ENCODE peak calls at places on chromosomes 16 and 17, in seven cellular contexts. One of them, this sample, is unnamed.
A peak's percentile ranks its signal among the peaks of the same experiment; 100 is the strongest.

GRCh38 chr17:1555618-1556471 is 6.7 kb downstream of the PITPNA start:
- ATAC-seq in body of pancreas: no peak
- ATAC-seq in pancreas: peak; percentile 33
- ATAC-seq in right cardiac atrium: no peak
- ATAC-seq in Panc1: no peak
- ATAC-seq in heart left ventricle: peak; percentile 17
- ATAC-seq in naive thymus-derived CD4-positive, alpha-beta T cell: peak; percentile 74
- ATAC-seq in this sample: no peak

GRCh38 chr16:24977673-24978065 is 37.5 kb downstream of the ARHGAP17 start:
- ATAC-seq in body of pancreas: peak; percentile 24
- ATAC-seq in pancreas: no peak
- ATAC-seq in right cardiac atrium: no peak
- ATAC-seq in Panc1: no peak
- ATAC-seq in heart left ventricle: no peak
- ATAC-seq in naive thymus-derived CD4-positive, alpha-beta T cell: no peak
- ATAC-seq in this sample: no peak

GRCh38 chr17:1607971-1608320 is 20.7 kb downstream of the SLC43A2 start:
- ATAC-seq in body of pancreas: no peak
- ATAC-seq in pancreas: no peak
- ATAC-seq in right cardiac atrium: no peak
- ATAC-seq in Panc1: no peak
- ATAC-seq in heart left ventricle: no peak
- ATAC-seq in naive thymus-derived CD4-positive, alpha-beta T cell: no peak
- ATAC-seq in this sample: no peak

GRCh38 chr16:46727630-46728029 is 20.5 kb downstream of the MYLK3 start:
- ATAC-seq in body of pancreas: no peak
- ATAC-seq in pancreas: no peak
- ATAC-seq in right cardiac atrium: no peak
- ATAC-seq in Panc1: no peak
- ATAC-seq in heart left ventricle: no peak
- ATAC-seq in naive thymus-derived CD4-positive, alpha-beta T cell: no peak
- ATAC-seq in this sample: no peak

GRCh38 chr17:82400206-82400605 is 17.9 kb upstream of the HEXD start:
- ATAC-seq in body of pancreas: no peak
- ATAC-seq in pancreas: peak; percentile 26
- ATAC-seq in right cardiac atrium: no peak
- ATAC-seq in Panc1: no peak
- ATAC-seq in heart left ventricle: no peak
- ATAC-seq in naive thymus-derived CD4-positive, alpha-beta T cell: no peak
- ATAC-seq in this sample: no peak

GRCh38 chr16:27852116-27852515 is 211.4 kb downstream of the GSG1L start:
- ATAC-seq in body of pancreas: no peak
- ATAC-seq in pancreas: no peak
- ATAC-seq in right cardiac atrium: no peak
- ATAC-seq in Panc1: no peak
- ATAC-seq in heart left ventricle: no peak
- ATAC-seq in naive thymus-derived CD4-positive, alpha-beta T cell: no peak
- ATAC-seq in this sample: no peak

GRCh38 chr17:72090108-72090507 is 30.7 kb upstream of the SOX9 start:
- ATAC-seq in body of pancreas: peak; percentile 50
- ATAC-seq in pancreas: peak; percentile 75
- ATAC-seq in right cardiac atrium: peak; percentile 86
- ATAC-seq in Panc1: no peak
- ATAC-seq in heart left ventricle: peak; percentile 90
- ATAC-seq in naive thymus-derived CD4-positive, alpha-beta T cell: no peak
- ATAC-seq in this sample: no peak

GRCh38 chr16:88578446-88579313 is 8.5 kb downstream of the ZC3H18 start:
- ATAC-seq in body of pancreas: no peak
- ATAC-seq in pancreas: no peak
- ATAC-seq in right cardiac atrium: no peak
- ATAC-seq in Panc1: no peak
- ATAC-seq in heart left ventricle: no peak
- ATAC-seq in naive thymus-derived CD4-positive, alpha-beta T cell: peak; percentile 30
- ATAC-seq in this sample: no peak

GRCh38 chr16:72309001-72309400 is 137.0 kb upstream of the PMFBP1 start:
- ATAC-seq in body of pancreas: peak; percentile 74
- ATAC-seq in pancreas: no peak
- ATAC-seq in right cardiac atrium: no peak
- ATAC-seq in Panc1: no peak
- ATAC-seq in heart left ventricle: no peak
- ATAC-seq in naive thymus-derived CD4-positive, alpha-beta T cell: no peak
- ATAC-seq in this sample: no peak

GRCh38 chr16:24729967-24730815 is 740 bp downstream of the TNRC6A start:
- ATAC-seq in body of pancreas: peak; percentile 34
- ATAC-seq in pancreas: peak; percentile 8
- ATAC-seq in right cardiac atrium: no peak
- ATAC-seq in Panc1: peak; percentile 66
- ATAC-seq in heart left ventricle: peak; percentile 12
- ATAC-seq in naive thymus-derived CD4-positive, alpha-beta T cell: no peak
- ATAC-seq in this sample: peak; percentile 30

GRCh38 chr16:8905168-8905762 is 23.1 kb downstream of the LITAFD start:
- ATAC-seq in body of pancreas: no peak
- ATAC-seq in pancreas: peak; percentile 69
- ATAC-seq in right cardiac atrium: no peak
- ATAC-seq in Panc1: peak; percentile 89
- ATAC-seq in heart left ventricle: no peak
- ATAC-seq in naive thymus-derived CD4-positive, alpha-beta T cell: peak; percentile 63
- ATAC-seq in this sample: no peak

GRCh38 chr16:50169555-50170096 is 16.5 kb downstream of the TENT4B start:
- ATAC-seq in body of pancreas: no peak
- ATAC-seq in pancreas: no peak
- ATAC-seq in right cardiac atrium: no peak
- ATAC-seq in Panc1: no peak
- ATAC-seq in heart left ventricle: no peak
- ATAC-seq in naive thymus-derived CD4-positive, alpha-beta T cell: no peak
- ATAC-seq in this sample: no peak

GRCh38 chr16:19717319-19717718 is 708 bp downstream of the KNOP1 start:
- ATAC-seq in body of pancreas: no peak
- ATAC-seq in pancreas: no peak
- ATAC-seq in right cardiac atrium: no peak
- ATAC-seq in Panc1: no peak
- ATAC-seq in heart left ventricle: no peak
- ATAC-seq in naive thymus-derived CD4-positive, alpha-beta T cell: no peak
- ATAC-seq in this sample: no peak

GRCh38 chr16:11208916-11209665 is 46.9 kb downstream of the SOCS1 start:
- ATAC-seq in body of pancreas: no peak
- ATAC-seq in pancreas: no peak
- ATAC-seq in right cardiac atrium: no peak
- ATAC-seq in Panc1: no peak
- ATAC-seq in heart left ventricle: no peak
- ATAC-seq in naive thymus-derived CD4-positive, alpha-beta T cell: peak; percentile 66
- ATAC-seq in this sample: no peak

GRCh38 chr17:77735051-77735340 is 223.5 kb upstream of the TNRC6C start:
- ATAC-seq in body of pancreas: no peak
- ATAC-seq in pancreas: peak; percentile 31
- ATAC-seq in right cardiac atrium: peak; percentile 10
- ATAC-seq in Panc1: no peak
- ATAC-seq in heart left ventricle: peak; percentile 5
- ATAC-seq in naive thymus-derived CD4-positive, alpha-beta T cell: no peak
- ATAC-seq in this sample: peak; percentile 4

GRCh38 chr17:50209472-50210248 is 8.2 kb upstream of the COL1A1 start:
- ATAC-seq in body of pancreas: peak; percentile 66
- ATAC-seq in pancreas: peak; percentile 70
- ATAC-seq in right cardiac atrium: peak; percentile 95
- ATAC-seq in Panc1: peak; percentile 11
- ATAC-seq in heart left ventricle: peak; percentile 85
- ATAC-seq in naive thymus-derived CD4-positive, alpha-beta T cell: no peak
- ATAC-seq in this sample: peak; percentile 94

GRCh38 chr16:9665851-9666271 is 516.4 kb downstream of the GRIN2A start:
- ATAC-seq in body of pancreas: peak; percentile 81
- ATAC-seq in pancreas: peak; percentile 68
- ATAC-seq in right cardiac atrium: no peak
- ATAC-seq in Panc1: no peak
- ATAC-seq in heart left ventricle: no peak
- ATAC-seq in naive thymus-derived CD4-positive, alpha-beta T cell: no peak
- ATAC-seq in this sample: no peak

GRCh38 chr17:81298325-81298990 is 3.4 kb upstream of the SLC38A10 start:
- ATAC-seq in body of pancreas: no peak
- ATAC-seq in pancreas: no peak
- ATAC-seq in right cardiac atrium: no peak
- ATAC-seq in Panc1: no peak
- ATAC-seq in heart left ventricle: no peak
- ATAC-seq in naive thymus-derived CD4-positive, alpha-beta T cell: no peak
- ATAC-seq in this sample: no peak

DNA sequence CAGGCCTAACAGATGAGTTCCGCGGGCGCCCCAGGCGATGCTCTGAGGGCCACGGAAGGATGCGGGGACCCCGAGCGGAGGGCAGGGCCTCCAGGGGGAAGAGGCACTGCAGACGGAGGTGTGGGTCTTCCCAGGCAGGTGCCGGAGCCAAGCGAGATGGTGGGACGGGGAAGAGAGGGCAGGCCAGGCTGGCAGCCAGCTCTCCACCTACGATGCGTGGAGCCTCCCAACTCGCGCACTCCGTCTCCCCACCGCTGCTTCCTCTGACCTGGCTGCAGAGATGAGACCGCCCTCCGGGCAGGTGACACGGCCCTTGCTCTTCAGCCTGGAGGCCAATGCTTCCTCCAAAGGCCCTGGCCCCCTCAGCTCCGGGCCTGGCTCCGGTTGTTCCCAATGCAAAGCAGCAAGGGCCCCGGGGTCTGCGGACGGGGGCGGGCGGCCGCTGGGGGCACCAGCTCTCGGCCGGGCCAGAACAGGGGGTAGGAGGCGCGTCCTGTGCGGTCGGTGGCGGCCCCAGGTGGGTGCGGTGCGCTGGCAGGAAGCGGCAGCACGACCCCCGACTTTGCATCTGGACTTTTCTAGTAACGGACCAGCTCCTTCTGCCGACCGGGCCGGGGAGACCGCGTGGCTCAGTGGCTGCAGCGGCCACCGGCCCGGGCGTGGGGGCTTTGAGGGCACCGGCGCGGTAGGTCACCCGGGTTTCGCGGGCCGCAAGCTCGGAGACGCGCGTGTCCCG is 1.5 kb upstream of the SOX8 start:
- ATAC-seq in body of pancreas: no peak
- ATAC-seq in pancreas: no peak
- ATAC-seq in right cardiac atrium: no peak
- ATAC-seq in Panc1: no peak
- ATAC-seq in heart left ventricle: no peak
- ATAC-seq in naive thymus-derived CD4-positive, alpha-beta T cell: no peak
- ATAC-seq in this sample: no peak
- H3K4me3 ChIP-seq in body of pancreas: no peak overlapping the region
- H3K4me3 ChIP-seq in pancreas: no peak overlapping the region
- H3K4me3 ChIP-seq in right cardiac atrium: peak overlapping the region; percentile 62
- H3K4me3 ChIP-seq in Panc1: no peak overlapping the region
- H3K4me3 ChIP-seq in heart left ventricle: peak overlapping the region; percentile 41
- H3K4me3 ChIP-seq in naive thymus-derived CD4-positive, alpha-beta T cell: peak overlapping the region; percentile 47
- H3K4me3 ChIP-seq in this sample: peak overlapping the region; percentile 59

DNA sequence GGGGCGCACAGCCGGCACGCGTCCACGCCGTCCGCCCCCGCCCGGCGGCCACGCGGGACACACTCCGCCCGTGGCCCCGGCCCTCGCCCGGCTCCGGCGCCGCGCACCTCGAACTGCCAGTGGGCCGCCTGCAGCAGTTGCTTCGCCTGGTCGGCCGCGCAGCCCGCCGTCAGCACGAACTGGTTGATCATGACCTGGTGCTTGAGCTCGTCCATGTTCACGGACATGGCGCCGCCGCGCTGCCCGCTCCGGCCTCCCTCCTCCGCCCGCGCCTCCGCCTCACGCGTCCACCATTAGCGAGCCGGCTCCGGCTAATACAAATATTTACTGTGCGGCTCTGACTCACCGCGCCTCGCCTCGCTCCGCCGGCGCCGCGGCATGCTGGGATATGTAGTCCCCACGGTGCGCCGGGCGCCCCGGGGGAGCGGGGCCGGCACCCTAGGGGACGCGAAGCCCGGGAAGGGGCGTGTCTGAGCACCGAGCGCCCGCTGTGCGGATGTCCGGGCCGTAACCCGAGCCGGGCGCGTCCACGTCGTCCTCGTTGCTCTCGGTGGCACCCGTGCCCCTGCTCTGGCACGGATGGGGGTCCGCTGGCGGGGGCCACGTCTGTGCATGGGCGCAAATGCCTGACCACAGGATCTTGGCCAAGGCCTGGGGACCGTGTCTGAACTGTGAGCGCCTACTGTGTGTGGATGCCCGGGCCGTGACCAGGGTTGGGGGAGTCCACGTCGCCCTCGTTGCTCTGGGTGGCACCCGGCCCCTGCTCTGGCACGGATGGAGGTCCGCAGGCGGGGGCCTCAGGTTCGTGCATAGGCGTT is at the start of gene UBALD1:
- ATAC-seq in body of pancreas: peak; percentile 74
- ATAC-seq in pancreas: peak; percentile 74
- ATAC-seq in right cardiac atrium: peak; percentile 73
- ATAC-seq in Panc1: peak; percentile 76
- ATAC-seq in heart left ventricle: peak; percentile 74
- ATAC-seq in naive thymus-derived CD4-positive, alpha-beta T cell: peak; percentile 49
- ATAC-seq in this sample: peak; percentile 72
- H3K4me1 ChIP-seq in body of pancreas: peaks cover 73% of the 10 kb centered on the region
- H3K4me1 ChIP-seq in pancreas: peaks cover 19% of the 10 kb centered on the region
- H3K4me1 ChIP-seq in right cardiac atrium: peaks cover 10% of the 10 kb centered on the region
- H3K4me1 ChIP-seq in Panc1: peaks cover 29% of the 10 kb centered on the region
- H3K4me1 ChIP-seq in heart left ventricle: peaks cover 23% of the 10 kb centered on the region
- H3K4me1 ChIP-seq in naive thymus-derived CD4-positive, alpha-beta T cell: peaks cover 37% of the 10 kb centered on the region
- H3K4me1 ChIP-seq in this sample: peaks cover 47% of the 10 kb centered on the region

DNA sequence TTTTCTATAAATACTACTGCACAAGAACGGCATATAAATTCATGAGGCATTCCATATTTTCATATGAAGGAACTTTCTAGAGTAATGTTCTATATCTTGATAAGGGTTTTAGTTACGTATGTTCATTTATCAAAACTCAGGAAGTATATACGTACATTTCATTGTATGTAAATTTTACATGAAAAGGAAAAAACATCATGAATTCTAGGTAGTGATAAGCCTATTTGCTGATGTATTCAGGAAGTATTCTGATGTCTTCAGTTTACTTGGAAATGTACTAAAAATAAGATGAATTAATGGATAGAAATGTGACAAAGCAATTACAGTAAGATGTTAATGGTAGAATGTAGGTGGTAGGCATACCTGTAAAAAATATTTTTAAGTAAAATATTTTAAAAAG is 4.7 kb downstream of the DGKE start:
- ATAC-seq in body of pancreas: no peak
- ATAC-seq in pancreas: no peak
- ATAC-seq in right cardiac atrium: no peak
- ATAC-seq in Panc1: no peak
- ATAC-seq in heart left ventricle: no peak
- ATAC-seq in naive thymus-derived CD4-positive, alpha-beta T cell: no peak
- ATAC-seq in this sample: no peak
- H3K4me3 ChIP-seq in body of pancreas: no peak overlapping the region
- H3K4me3 ChIP-seq in pancreas: no peak overlapping the region
- H3K4me3 ChIP-seq in right cardiac atrium: no peak overlapping the region
- H3K4me3 ChIP-seq in Panc1: no peak overlapping the region
- H3K4me3 ChIP-seq in heart left ventricle: no peak overlapping the region
- H3K4me3 ChIP-seq in naive thymus-derived CD4-positive, alpha-beta T cell: no peak overlapping the region
- H3K4me3 ChIP-seq in this sample: no peak overlapping the region

DNA sequence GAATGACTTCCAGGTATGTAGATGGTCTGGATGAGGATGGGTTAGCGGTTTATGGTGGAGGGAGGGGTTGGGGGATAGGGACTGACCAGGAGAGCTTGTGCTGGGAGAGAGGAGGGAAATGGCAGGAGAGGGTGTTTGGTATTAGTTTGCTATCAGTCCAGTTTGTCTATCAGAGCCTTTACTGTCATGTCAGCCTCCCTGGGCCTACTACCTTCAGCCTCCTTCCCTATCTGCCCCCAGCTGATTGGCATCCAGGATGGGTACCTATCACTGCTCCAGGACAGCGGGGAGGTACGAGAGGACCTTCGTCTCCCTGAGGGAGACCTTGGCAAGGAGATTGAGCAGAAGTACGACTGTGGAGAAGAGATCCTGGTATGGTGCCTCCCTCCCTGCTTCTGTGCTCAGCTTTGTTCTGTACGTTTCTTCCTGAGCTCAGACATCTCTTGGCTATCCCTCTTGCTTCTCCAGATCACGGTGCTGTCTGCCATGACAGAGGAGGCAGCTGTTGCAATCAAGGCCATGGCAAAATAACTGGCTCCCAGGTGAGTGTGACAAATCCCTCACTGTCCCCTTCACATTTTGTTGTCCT is 3.8 kb downstream of the EIF5A start:
- ATAC-seq in body of pancreas: no peak
- ATAC-seq in pancreas: no peak
- ATAC-seq in right cardiac atrium: no peak
- ATAC-seq in Panc1: no peak
- ATAC-seq in heart left ventricle: no peak
- ATAC-seq in naive thymus-derived CD4-positive, alpha-beta T cell: no peak
- ATAC-seq in this sample: no peak
- H3K4me1 ChIP-seq in body of pancreas: peaks cover 63% of the 10 kb centered on the region
- H3K4me1 ChIP-seq in pancreas: peaks cover 22% of the 10 kb centered on the region
- H3K4me1 ChIP-seq in right cardiac atrium: peaks cover 6% of the 10 kb centered on the region
- H3K4me1 ChIP-seq in Panc1: peaks cover 42% of the 10 kb centered on the region
- H3K4me1 ChIP-seq in heart left ventricle: peaks cover 48% of the 10 kb centered on the region
- H3K4me1 ChIP-seq in naive thymus-derived CD4-positive, alpha-beta T cell: peaks cover 39% of the 10 kb centered on the region
- H3K4me1 ChIP-seq in this sample: peaks cover 39% of the 10 kb centered on the region